ENCODE peak calls at places on chromosomes 11 and 22, in eight cellular contexts. One of them, this sample, is unnamed.

GRCh38 chr22:32619614-32620426 is 145.2 kb downstream of the FBXO7 start:
- DNase-seq in Peyer's patch: no peak
- DNase-seq in spleen: peak
- DNase-seq in body of pancreas: peak
- DNase-seq in A549: no peak
- DNase-seq in K562: no peak
- DNase-seq in gastrocnemius medialis: peak
- DNase-seq in stomach: no peak
- DNase-seq in this sample: peak

GRCh38 chr11:126103150-126103549 is 40.5 kb upstream of the CDON start:
- DNase-seq in Peyer's patch: no peak
- DNase-seq in spleen: no peak
- DNase-seq in body of pancreas: no peak
- DNase-seq in A549: no peak
- DNase-seq in K562: no peak
- DNase-seq in gastrocnemius medialis: no peak
- DNase-seq in stomach: no peak
- DNase-seq in this sample: no peak

GRCh38 chr11:119777940-119778339 is 48.9 kb upstream of the NECTIN1 start:
- DNase-seq in Peyer's patch: no peak
- DNase-seq in spleen: peak
- DNase-seq in body of pancreas: no peak
- DNase-seq in A549: no peak
- DNase-seq in K562: no peak
- DNase-seq in gastrocnemius medialis: no peak
- DNase-seq in stomach: no peak
- DNase-seq in this sample: no peak

GRCh38 chr22:27194096-27194748 is 536.8 kb downstream of the MIAT start:
- DNase-seq in Peyer's patch: no peak
- DNase-seq in spleen: no peak
- DNase-seq in body of pancreas: no peak
- DNase-seq in A549: no peak
- DNase-seq in K562: no peak
- DNase-seq in gastrocnemius medialis: no peak
- DNase-seq in stomach: no peak
- DNase-seq in this sample: peak

GRCh38 chr11:127000291-127000968 is at the start of gene KIRREL3:
- DNase-seq in Peyer's patch: no peak
- DNase-seq in spleen: no peak
- DNase-seq in body of pancreas: no peak
- DNase-seq in A549: peak
- DNase-seq in K562: no peak
- DNase-seq in gastrocnemius medialis: no peak
- DNase-seq in stomach: no peak
- DNase-seq in this sample: no peak

GRCh38 chr22:48820481-48821345 is 1007.0 kb downstream of the BRD1 start:
- DNase-seq in Peyer's patch: peak
- DNase-seq in spleen: peak
- DNase-seq in body of pancreas: no peak
- DNase-seq in A549: no peak
- DNase-seq in K562: no peak
- DNase-seq in gastrocnemius medialis: no peak
- DNase-seq in stomach: no peak
- DNase-seq in this sample: no peak

GRCh38 chr11:33475999-33476398 is 218.8 kb downstream of the HIPK3 start:
- DNase-seq in Peyer's patch: no peak
- DNase-seq in spleen: no peak
- DNase-seq in body of pancreas: peak
- DNase-seq in A549: no peak
- DNase-seq in K562: no peak
- DNase-seq in gastrocnemius medialis: no peak
- DNase-seq in stomach: peak
- DNase-seq in this sample: no peak

GRCh38 chr11:120141144-120142071 is 3.5 kb upstream of the TRIM29 start:
- DNase-seq in Peyer's patch: peak
- DNase-seq in spleen: no peak
- DNase-seq in body of pancreas: no peak
- DNase-seq in A549: no peak
- DNase-seq in K562: no peak
- DNase-seq in gastrocnemius medialis: no peak
- DNase-seq in stomach: peak
- DNase-seq in this sample: no peak

GRCh38 chr11:15852179-15852578 is 504.2 kb downstream of the SOX6 start:
- DNase-seq in Peyer's patch: peak
- DNase-seq in spleen: no peak
- DNase-seq in body of pancreas: peak
- DNase-seq in A549: no peak
- DNase-seq in K562: peak
- DNase-seq in gastrocnemius medialis: peak
- DNase-seq in stomach: peak
- DNase-seq in this sample: peak

GRCh38 chr11:2302280-2302843 is 549 bp downstream of the TSPAN32 start:
- DNase-seq in Peyer's patch: no peak
- DNase-seq in spleen: peak
- DNase-seq in body of pancreas: no peak
- DNase-seq in A549: no peak
- DNase-seq in K562: peak
- DNase-seq in gastrocnemius medialis: no peak
- DNase-seq in stomach: no peak
- DNase-seq in this sample: peak

GRCh38 chr11:29352273-29352672 is 664.6 kb downstream of the KCNA4 start:
- DNase-seq in Peyer's patch: no peak
- DNase-seq in spleen: no peak
- DNase-seq in body of pancreas: no peak
- DNase-seq in A549: no peak
- DNase-seq in K562: no peak
- DNase-seq in gastrocnemius medialis: no peak
- DNase-seq in stomach: no peak
- DNase-seq in this sample: no peak

GRCh38 chr11:35553831-35554230 is 28.4 kb upstream of the PAMR1 start:
- DNase-seq in Peyer's patch: no peak
- DNase-seq in spleen: no peak
- DNase-seq in body of pancreas: peak
- DNase-seq in A549: no peak
- DNase-seq in K562: no peak
- DNase-seq in gastrocnemius medialis: no peak
- DNase-seq in stomach: no peak
- DNase-seq in this sample: no peak

GRCh38 chr11:71420455-71421241 is 27.5 kb downstream of the DHCR7 start:
- DNase-seq in Peyer's patch: peak
- DNase-seq in spleen: no peak
- DNase-seq in body of pancreas: peak
- DNase-seq in A549: peak
- DNase-seq in K562: peak
- DNase-seq in gastrocnemius medialis: no peak
- DNase-seq in stomach: peak
- DNase-seq in this sample: peak

GRCh38 chr11:101987370-101987769 is 59.9 kb upstream of the CFAP300 start:
- DNase-seq in Peyer's patch: no peak
- DNase-seq in spleen: no peak
- DNase-seq in body of pancreas: no peak
- DNase-seq in A549: no peak
- DNase-seq in K562: no peak
- DNase-seq in gastrocnemius medialis: no peak
- DNase-seq in stomach: no peak
- DNase-seq in this sample: no peak

GRCh38 chr11:4903484-4903883 is at the start of gene OR51A7:
- DNase-seq in Peyer's patch: no peak
- DNase-seq in spleen: no peak
- DNase-seq in body of pancreas: no peak
- DNase-seq in A549: no peak
- DNase-seq in K562: no peak
- DNase-seq in gastrocnemius medialis: no peak
- DNase-seq in stomach: no peak
- DNase-seq in this sample: no peak

GRCh38 chr11:24748261-24748660 is 251.4 kb downstream of the LUZP2 start:
- DNase-seq in Peyer's patch: no peak
- DNase-seq in spleen: no peak
- DNase-seq in body of pancreas: no peak
- DNase-seq in A549: no peak
- DNase-seq in K562: no peak
- DNase-seq in gastrocnemius medialis: no peak
- DNase-seq in stomach: no peak
- DNase-seq in this sample: no peak

GRCh38 chr11:113649311-113649710 is 56.8 kb downstream of the TMPRSS5 start:
- DNase-seq in Peyer's patch: no peak
- DNase-seq in spleen: no peak
- DNase-seq in body of pancreas: no peak
- DNase-seq in A549: no peak
- DNase-seq in K562: no peak
- DNase-seq in gastrocnemius medialis: no peak
- DNase-seq in stomach: no peak
- DNase-seq in this sample: no peak

GRCh38 chr11:35190804-35191348 is 51.9 kb downstream of the CD44 start:
- DNase-seq in Peyer's patch: no peak
- DNase-seq in spleen: no peak
- DNase-seq in body of pancreas: no peak
- DNase-seq in A549: no peak
- DNase-seq in K562: no peak
- DNase-seq in gastrocnemius medialis: no peak
- DNase-seq in stomach: no peak
- DNase-seq in this sample: no peak

GRCh38 chr11:46383974-46384701 is 2.7 kb downstream of the MDK start:
- DNase-seq in Peyer's patch: peak
- DNase-seq in spleen: no peak
- DNase-seq in body of pancreas: no peak
- DNase-seq in A549: no peak
- DNase-seq in K562: peak
- DNase-seq in gastrocnemius medialis: no peak
- DNase-seq in stomach: no peak
- DNase-seq in this sample: no peak

GRCh38 chr11:11782532-11783110 is 59.2 kb upstream of the USP47 start:
- DNase-seq in Peyer's patch: no peak
- DNase-seq in spleen: no peak
- DNase-seq in body of pancreas: peak
- DNase-seq in A549: no peak
- DNase-seq in K562: no peak
- DNase-seq in gastrocnemius medialis: peak
- DNase-seq in stomach: peak
- DNase-seq in this sample: no peak

GRCh38 chr11:19080579-19080993 is 20.1 kb upstream of the MRGPRX2 start:
- DNase-seq in Peyer's patch: no peak
- DNase-seq in spleen: no peak
- DNase-seq in body of pancreas: peak
- DNase-seq in A549: no peak
- DNase-seq in K562: no peak
- DNase-seq in gastrocnemius medialis: no peak
- DNase-seq in stomach: no peak
- DNase-seq in this sample: no peak

GRCh38 chr11:20035701-20036601 is 124.3 kb downstream of the DBX1 start:
- DNase-seq in Peyer's patch: no peak
- DNase-seq in spleen: no peak
- DNase-seq in body of pancreas: no peak
- DNase-seq in A549: peak
- DNase-seq in K562: peak
- DNase-seq in gastrocnemius medialis: no peak
- DNase-seq in stomach: no peak
- DNase-seq in this sample: no peak

GRCh38 chr11:68039526-68040086 is 781 bp downstream of the TCIRG1 start:
- DNase-seq in Peyer's patch: no peak
- DNase-seq in spleen: peak
- DNase-seq in body of pancreas: peak
- DNase-seq in A549: no peak
- DNase-seq in K562: no peak
- DNase-seq in gastrocnemius medialis: no peak
- DNase-seq in stomach: no peak
- DNase-seq in this sample: peak

GRCh38 chr22:31347251-31348008 is 1.3 kb upstream of the PATZ1 start:
- DNase-seq in Peyer's patch: peak
- DNase-seq in spleen: peak
- DNase-seq in body of pancreas: peak
- DNase-seq in A549: peak
- DNase-seq in K562: no peak
- DNase-seq in gastrocnemius medialis: peak
- DNase-seq in stomach: peak
- DNase-seq in this sample: peak
- TF ChIP-seq POLR2A in Peyer's patch: no peak
- TF ChIP-seq POLR2A in spleen: no peak
- TF ChIP-seq POLR2A in body of pancreas: no peak
- TF ChIP-seq POLR2A in A549: no peak
- TF ChIP-seq POLR2A in K562: no peak
- TF ChIP-seq POLR2A in gastrocnemius medialis: no peak
- TF ChIP-seq POLR2A in stomach: no peak
- TF ChIP-seq POLR2A in this sample: peak

GRCh38 chr11:66510271-66510989 is at the start of gene BBS1:
- DNase-seq in Peyer's patch: peak
- DNase-seq in spleen: peak
- DNase-seq in body of pancreas: peak
- DNase-seq in A549: peak
- DNase-seq in K562: peak
- DNase-seq in gastrocnemius medialis: peak
- DNase-seq in stomach: peak
- DNase-seq in this sample: peak
- TF ChIP-seq POLR2A in Peyer's patch: no peak
- TF ChIP-seq POLR2A in spleen: no peak
- TF ChIP-seq POLR2A in body of pancreas: no peak
- TF ChIP-seq POLR2A in A549: peak
- TF ChIP-seq POLR2A in K562: peak
- TF ChIP-seq POLR2A in gastrocnemius medialis: peak
- TF ChIP-seq POLR2A in stomach: no peak
- TF ChIP-seq POLR2A in this sample: peak

GRCh38 chr11:530960-531825 is 4.2 kb downstream of the HRAS start:
- DNase-seq in Peyer's patch: no peak
- DNase-seq in spleen: peak
- DNase-seq in body of pancreas: no peak
- DNase-seq in A549: no peak
- DNase-seq in K562: no peak
- DNase-seq in gastrocnemius medialis: no peak
- DNase-seq in stomach: no peak
- DNase-seq in this sample: no peak
- TF ChIP-seq POLR2A in Peyer's patch: no peak
- TF ChIP-seq POLR2A in spleen: no peak
- TF ChIP-seq POLR2A in body of pancreas: no peak
- TF ChIP-seq POLR2A in A549: no peak
- TF ChIP-seq POLR2A in K562: peak
- TF ChIP-seq POLR2A in gastrocnemius medialis: no peak
- TF ChIP-seq POLR2A in stomach: no peak
- TF ChIP-seq POLR2A in this sample: no peak

DNA sequence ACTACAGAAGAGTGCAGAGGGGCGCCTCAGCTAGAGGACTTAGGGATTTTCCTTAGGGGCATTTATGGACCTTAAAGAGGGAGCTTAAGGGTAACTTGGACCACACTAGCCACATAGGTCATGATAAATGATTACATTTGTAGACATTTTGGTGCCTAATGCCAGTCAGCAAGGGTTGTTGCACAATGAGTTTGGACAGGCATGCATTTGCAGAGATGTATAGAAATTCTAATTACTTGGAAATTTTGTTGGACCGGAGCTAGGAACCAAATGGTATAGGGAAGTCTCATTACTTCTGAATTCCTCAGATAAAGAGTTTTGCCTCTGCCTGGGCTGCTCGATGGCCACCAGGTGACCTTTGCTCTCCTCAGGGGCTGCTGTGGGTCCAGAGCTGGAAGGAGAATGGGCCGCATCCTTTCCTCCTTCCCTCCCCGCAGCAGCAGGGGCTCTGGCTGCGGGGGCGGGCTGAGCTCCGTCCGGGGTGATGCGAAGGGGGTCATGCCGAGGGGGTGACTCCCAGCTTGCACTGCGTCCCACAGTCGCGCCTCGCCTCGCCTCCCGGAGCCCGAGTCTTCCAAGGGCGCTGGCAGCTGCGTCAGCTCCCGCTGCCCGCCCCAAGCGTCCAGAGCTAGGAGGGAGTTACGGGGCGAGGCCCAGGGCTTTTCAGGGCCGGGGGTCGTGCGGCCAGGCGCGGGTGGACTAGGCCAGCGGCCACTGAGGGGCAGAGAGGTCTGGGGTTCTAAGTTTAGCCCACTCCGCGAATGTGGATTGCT is 20.2 kb upstream of the MALAT1 start:
- DNase-seq in Peyer's patch: peak
- DNase-seq in spleen: peak
- DNase-seq in body of pancreas: peak
- DNase-seq in A549: no peak
- DNase-seq in K562: peak
- DNase-seq in gastrocnemius medialis: peak
- DNase-seq in stomach: peak
- DNase-seq in this sample: no peak
- TF ChIP-seq POLR2A in Peyer's patch: peak
- TF ChIP-seq POLR2A in spleen: no peak
- TF ChIP-seq POLR2A in body of pancreas: no peak
- TF ChIP-seq POLR2A in A549: no peak
- TF ChIP-seq POLR2A in K562: peak
- TF ChIP-seq POLR2A in gastrocnemius medialis: peak
- TF ChIP-seq POLR2A in stomach: no peak
- TF ChIP-seq POLR2A in this sample: no peak

This sample was measured in erythroblast.